ENCODE peak calls at places on chromosomes 2 and 18, in seven cellular contexts. One of them, this sample, is unnamed.

GRCh38 chr2:127047716-127048617 is 59.0 kb downstream of the BIN1 start:
- DNase-seq in HTR-8/SVneo: no peak
- DNase-seq in bronchial epithelial cell: no peak
- DNase-seq in stimulated activated CD4-positive, alpha-beta T cell treated with anti-CD3 and anti-CD28 coated beads, Interleukin-1b, Interleukin-23, amount 100 ng/mL, for 1 hour: no peak
- DNase-seq in G401: no peak
- DNase-seq in NCI-H1105 treated with DMSO at 0.1 percent for 48 hours: no peak
- DNase-seq in substantia nigra: no peak
- DNase-seq in this sample: no peak

GRCh38 chr2:160308915-160309314 is 108.8 kb upstream of the ITGB6 start:
- DNase-seq in HTR-8/SVneo: no peak
- DNase-seq in bronchial epithelial cell: peak
- DNase-seq in stimulated activated CD4-positive, alpha-beta T cell treated with anti-CD3 and anti-CD28 coated beads, Interleukin-1b, Interleukin-23, amount 100 ng/mL, for 1 hour: no peak
- DNase-seq in G401: no peak
- DNase-seq in NCI-H1105 treated with DMSO at 0.1 percent for 48 hours: no peak
- DNase-seq in substantia nigra: no peak
- DNase-seq in this sample: no peak

GRCh38 chr2:109611467-109612095 is 2.2 kb downstream of the SEPTIN10 start:
- DNase-seq in HTR-8/SVneo: no peak
- DNase-seq in bronchial epithelial cell: peak
- DNase-seq in stimulated activated CD4-positive, alpha-beta T cell treated with anti-CD3 and anti-CD28 coated beads, Interleukin-1b, Interleukin-23, amount 100 ng/mL, for 1 hour: no peak
- DNase-seq in G401: no peak
- DNase-seq in NCI-H1105 treated with DMSO at 0.1 percent for 48 hours: no peak
- DNase-seq in substantia nigra: no peak
- DNase-seq in this sample: no peak

GRCh38 chr2:105688946-105689345 is 55.8 kb upstream of the NCK2 start:
- DNase-seq in HTR-8/SVneo: no peak
- DNase-seq in bronchial epithelial cell: no peak
- DNase-seq in stimulated activated CD4-positive, alpha-beta T cell treated with anti-CD3 and anti-CD28 coated beads, Interleukin-1b, Interleukin-23, amount 100 ng/mL, for 1 hour: no peak
- DNase-seq in G401: no peak
- DNase-seq in NCI-H1105 treated with DMSO at 0.1 percent for 48 hours: no peak
- DNase-seq in substantia nigra: no peak
- DNase-seq in this sample: no peak

GRCh38 chr2:178891265-178891958 is 84.2 kb upstream of the TTN start:
- DNase-seq in HTR-8/SVneo: peak
- DNase-seq in bronchial epithelial cell: peak
- DNase-seq in stimulated activated CD4-positive, alpha-beta T cell treated with anti-CD3 and anti-CD28 coated beads, Interleukin-1b, Interleukin-23, amount 100 ng/mL, for 1 hour: peak
- DNase-seq in G401: peak
- DNase-seq in NCI-H1105 treated with DMSO at 0.1 percent for 48 hours: peak
- DNase-seq in substantia nigra: peak
- DNase-seq in this sample: no peak

GRCh38 chr2:113179446-113180045 is 5.8 kb downstream of the PSD4 start:
- DNase-seq in HTR-8/SVneo: no peak
- DNase-seq in bronchial epithelial cell: no peak
- DNase-seq in stimulated activated CD4-positive, alpha-beta T cell treated with anti-CD3 and anti-CD28 coated beads, Interleukin-1b, Interleukin-23, amount 100 ng/mL, for 1 hour: no peak
- DNase-seq in G401: no peak
- DNase-seq in NCI-H1105 treated with DMSO at 0.1 percent for 48 hours: no peak
- DNase-seq in substantia nigra: no peak
- DNase-seq in this sample: no peak

GRCh38 chr2:95279435-95280035 is 5.3 kb downstream of the PROM2 start:
- DNase-seq in HTR-8/SVneo: no peak
- DNase-seq in bronchial epithelial cell: no peak
- DNase-seq in stimulated activated CD4-positive, alpha-beta T cell treated with anti-CD3 and anti-CD28 coated beads, Interleukin-1b, Interleukin-23, amount 100 ng/mL, for 1 hour: no peak
- DNase-seq in G401: no peak
- DNase-seq in NCI-H1105 treated with DMSO at 0.1 percent for 48 hours: no peak
- DNase-seq in substantia nigra: no peak
- DNase-seq in this sample: no peak

GRCh38 chr2:120793682-120794403 is 58.2 kb downstream of the GLI2 start:
- DNase-seq in HTR-8/SVneo: no peak
- DNase-seq in bronchial epithelial cell: peak
- DNase-seq in stimulated activated CD4-positive, alpha-beta T cell treated with anti-CD3 and anti-CD28 coated beads, Interleukin-1b, Interleukin-23, amount 100 ng/mL, for 1 hour: no peak
- DNase-seq in G401: no peak
- DNase-seq in NCI-H1105 treated with DMSO at 0.1 percent for 48 hours: no peak
- DNase-seq in substantia nigra: no peak
- DNase-seq in this sample: no peak

GRCh38 chr2:56450772-56451171 is 267.0 kb downstream of the CCDC85A start:
- DNase-seq in HTR-8/SVneo: no peak
- DNase-seq in bronchial epithelial cell: no peak
- DNase-seq in stimulated activated CD4-positive, alpha-beta T cell treated with anti-CD3 and anti-CD28 coated beads, Interleukin-1b, Interleukin-23, amount 100 ng/mL, for 1 hour: no peak
- DNase-seq in G401: no peak
- DNase-seq in NCI-H1105 treated with DMSO at 0.1 percent for 48 hours: no peak
- DNase-seq in substantia nigra: no peak
- DNase-seq in this sample: no peak

GRCh38 chr2:240782221-240782885 is 37.7 kb downstream of the KIF1A start:
- DNase-seq in HTR-8/SVneo: no peak
- DNase-seq in bronchial epithelial cell: no peak
- DNase-seq in stimulated activated CD4-positive, alpha-beta T cell treated with anti-CD3 and anti-CD28 coated beads, Interleukin-1b, Interleukin-23, amount 100 ng/mL, for 1 hour: no peak
- DNase-seq in G401: no peak
- DNase-seq in NCI-H1105 treated with DMSO at 0.1 percent for 48 hours: no peak
- DNase-seq in substantia nigra: no peak
- DNase-seq in this sample: no peak

GRCh38 chr2:28404086-28404485 is 11.4 kb downstream of the FOSL2 start:
- DNase-seq in HTR-8/SVneo: no peak
- DNase-seq in bronchial epithelial cell: no peak
- DNase-seq in stimulated activated CD4-positive, alpha-beta T cell treated with anti-CD3 and anti-CD28 coated beads, Interleukin-1b, Interleukin-23, amount 100 ng/mL, for 1 hour: no peak
- DNase-seq in G401: no peak
- DNase-seq in NCI-H1105 treated with DMSO at 0.1 percent for 48 hours: no peak
- DNase-seq in substantia nigra: no peak
- DNase-seq in this sample: no peak

GRCh38 chr2:100813527-100813926 is 6.4 kb upstream of the NPAS2 start:
- DNase-seq in HTR-8/SVneo: no peak
- DNase-seq in bronchial epithelial cell: peak
- DNase-seq in stimulated activated CD4-positive, alpha-beta T cell treated with anti-CD3 and anti-CD28 coated beads, Interleukin-1b, Interleukin-23, amount 100 ng/mL, for 1 hour: no peak
- DNase-seq in G401: no peak
- DNase-seq in NCI-H1105 treated with DMSO at 0.1 percent for 48 hours: peak
- DNase-seq in substantia nigra: no peak
- DNase-seq in this sample: no peak

GRCh38 chr2:179460530-179460929 is 195.9 kb upstream of the SESTD1 start:
- DNase-seq in HTR-8/SVneo: peak
- DNase-seq in bronchial epithelial cell: peak
- DNase-seq in stimulated activated CD4-positive, alpha-beta T cell treated with anti-CD3 and anti-CD28 coated beads, Interleukin-1b, Interleukin-23, amount 100 ng/mL, for 1 hour: no peak
- DNase-seq in G401: no peak
- DNase-seq in NCI-H1105 treated with DMSO at 0.1 percent for 48 hours: no peak
- DNase-seq in substantia nigra: no peak
- DNase-seq in this sample: no peak

GRCh38 chr18:42446195-42446594 is 491.2 kb downstream of the PIK3C3 start:
- DNase-seq in HTR-8/SVneo: peak
- DNase-seq in bronchial epithelial cell: no peak
- DNase-seq in stimulated activated CD4-positive, alpha-beta T cell treated with anti-CD3 and anti-CD28 coated beads, Interleukin-1b, Interleukin-23, amount 100 ng/mL, for 1 hour: no peak
- DNase-seq in G401: no peak
- DNase-seq in NCI-H1105 treated with DMSO at 0.1 percent for 48 hours: no peak
- DNase-seq in substantia nigra: no peak
- DNase-seq in this sample: no peak

GRCh38 chr2:219664958-219665357 is 37.5 kb downstream of the SLC4A3 start:
- DNase-seq in HTR-8/SVneo: no peak
- DNase-seq in bronchial epithelial cell: no peak
- DNase-seq in stimulated activated CD4-positive, alpha-beta T cell treated with anti-CD3 and anti-CD28 coated beads, Interleukin-1b, Interleukin-23, amount 100 ng/mL, for 1 hour: no peak
- DNase-seq in G401: peak
- DNase-seq in NCI-H1105 treated with DMSO at 0.1 percent for 48 hours: no peak
- DNase-seq in substantia nigra: peak
- DNase-seq in this sample: no peak

GRCh38 chr2:65033178-65033577 is 23.0 kb upstream of the CEP68 start:
- DNase-seq in HTR-8/SVneo: no peak
- DNase-seq in bronchial epithelial cell: no peak
- DNase-seq in stimulated activated CD4-positive, alpha-beta T cell treated with anti-CD3 and anti-CD28 coated beads, Interleukin-1b, Interleukin-23, amount 100 ng/mL, for 1 hour: no peak
- DNase-seq in G401: no peak
- DNase-seq in NCI-H1105 treated with DMSO at 0.1 percent for 48 hours: no peak
- DNase-seq in substantia nigra: no peak
- DNase-seq in this sample: no peak

GRCh38 chr2:20439193-20439475 is 7.7 kb upstream of the RHOB start:
- DNase-seq in HTR-8/SVneo: no peak
- DNase-seq in bronchial epithelial cell: peak
- DNase-seq in stimulated activated CD4-positive, alpha-beta T cell treated with anti-CD3 and anti-CD28 coated beads, Interleukin-1b, Interleukin-23, amount 100 ng/mL, for 1 hour: no peak
- DNase-seq in G401: no peak
- DNase-seq in NCI-H1105 treated with DMSO at 0.1 percent for 48 hours: no peak
- DNase-seq in substantia nigra: no peak
- DNase-seq in this sample: no peak

GRCh38 chr2:96084006-96084857 is 32.1 kb downstream of the ADRA2B start:
- DNase-seq in HTR-8/SVneo: no peak
- DNase-seq in bronchial epithelial cell: no peak
- DNase-seq in stimulated activated CD4-positive, alpha-beta T cell treated with anti-CD3 and anti-CD28 coated beads, Interleukin-1b, Interleukin-23, amount 100 ng/mL, for 1 hour: no peak
- DNase-seq in G401: no peak
- DNase-seq in NCI-H1105 treated with DMSO at 0.1 percent for 48 hours: no peak
- DNase-seq in substantia nigra: no peak
- DNase-seq in this sample: no peak

This sample was measured in cortex of kidney.